ENCODE peak calls at places on chromosomes 6 and 20, in five cellular contexts. U is HuH-7, F is pancreas, H is HFF-Myc, I is epithelial cell of esophagus. X is an unnamed sample.

GRCh38 chr6:1631251-1631650 is 21.5 kb downstream of the FOXC1 start:
- DNase-seq in U (no peak), F (no peak), H (no peak), I (no peak), X (no peak)

GRCh38 chr6:33407132-33407718 is 3.6 kb upstream of the PHF1 start:
- DNase-seq in U (no peak), F (no peak), H (no peak), I (peak; percentile 63), X (no peak)

GRCh38 chr20:18093388-18093787 is 35.7 kb upstream of the OVOL2 start:
- DNase-seq in U (no peak), F (no peak), H (no peak), I (no peak), X (no peak)

GRCh38 chr6:63492476-63492875 is 79.8 kb upstream of the LOC128125822 start:
- DNase-seq in U (no peak), F (no peak), H (no peak), I (no peak), X (no peak)

GRCh38 chr6:149362289-149362688 is 37.8 kb upstream of the SUMO4 start:
- DNase-seq in U (no peak), F (no peak), H (no peak), I (peak; percentile 36), X (no peak)

GRCh38 chr20:61940976-61941720 is 124.5 kb downstream of the TAF4 start:
- DNase-seq in U (no peak), F (no peak), H (no peak), I (no peak), X (no peak)

GRCh38 chr20:19995220-19995863 is 21.8 kb upstream of the NAA20 start:
- DNase-seq in U (no peak), F (no peak), H (no peak), I (peak; percentile 63), X (no peak)

GRCh38 chr20:46040902-46041535 is 12.0 kb downstream of the SLC12A5 start:
- DNase-seq in U (peak; percentile 76), F (no peak), H (no peak), I (peak; percentile 56), X (peak; percentile 50)

GRCh38 chr6:22132662-22133061 is 164.2 kb downstream of the PRL start:
- DNase-seq in U (no peak), F (no peak), H (no peak), I (no peak), X (no peak)

GRCh38 chr6:15065603-15066002 is 180.3 kb upstream of the JARID2 start:
- DNase-seq in U (no peak), F (no peak), H (peak; percentile 67), I (peak; percentile 38), X (no peak)

GRCh38 chr6:165678904-165679303 is 15.9 kb upstream of the PDE10A start:
- DNase-seq in U (no peak), F (no peak), H (no peak), I (no peak), X (no peak)

GRCh38 chr6:110595112-110595511 is 118.7 kb upstream of the SLC22A16 start:
- DNase-seq in U (no peak), F (no peak), H (no peak), I (no peak), X (no peak)

X was measured in CD8-positive, alpha-beta T cell.